ENCODE peak calls at places on chromosomes 12 and 14, in five cellular contexts. K is stomach; I is EL; U is NCI-H1092 treated with DMSO at 0.1 percent for 48 hours; J is central memory CD4-positive, alpha-beta T cell. O is an unnamed sample.

GRCh38 chr12:29901585-29901984 is 117.8 kb upstream of the TMTC1 start:
- DNase-seq in K (no peak), I (no peak), U (no peak), J (no peak), O (peak; percentile 10)

GRCh38 chr12:116138781-116139180 is 138.7 kb downstream of the MED13L start:
- DNase-seq in K (no peak), I (no peak), U (no peak), J (no peak), O (no peak)

GRCh38 chr12:66190519-66191406 is 1.7 kb downstream of the IRAK3 start:
- DNase-seq in K (no peak), I (peak; percentile 12), U (peak; percentile 76), J (no peak), O (no peak)

GRCh38 chr14:79585845-79586244 is 625.5 kb downstream of the DIO2 start:
- DNase-seq in K (no peak), I (peak; percentile 89), U (no peak), J (no peak), O (peak; percentile 45)

GRCh38 chr14:36520601-36521525 is 831 bp upstream of the NKX2-1 start:
- DNase-seq in K (peak; percentile 44), I (peak; percentile 53), U (peak; percentile 88), J (no peak), O (peak; percentile 91)

GRCh38 chr12:62882696-62883095 is 52.3 kb downstream of the PPM1H start:
- DNase-seq in K (no peak), I (no peak), U (no peak), J (no peak), O (peak; percentile 31)

GRCh38 chr14:44149597-44149996 is 357.5 kb downstream of the FSCB start:
- DNase-seq in K (no peak), I (no peak), U (peak; percentile 78), J (no peak), O (peak; percentile 85)

GRCh38 chr12:89621511-89621910 is 87.1 kb downstream of the ATP2B1 start:
- DNase-seq in K (no peak), I (no peak), U (no peak), J (no peak), O (no peak)

GRCh38 chr12:101829639-101830390 is 944 bp downstream of the GNPTAB start:
- DNase-seq in K (peak; percentile 49), I (peak; percentile 36), U (peak; percentile 35), J (no peak), O (peak; percentile 76)

GRCh38 chr12:2113501-2113912 is 60.7 kb downstream of the CACNA1C start:
- DNase-seq in K (peak; percentile 65), I (no peak), U (no peak), J (no peak), O (no peak)